ENCODE peak calls at places on chromosomes 5 and 9, in seven cellular contexts. S is NT2/D1, R is substantia nigra, G is HCT116, W is GDM1, Q is T1000, V is NCI-H446. A is an unnamed sample.

GRCh38 chr9:128836509-128837145 is 7.0 kb upstream of the SPOUT1 start:
- DNase-seq in R (no peak), V (no peak), G (no peak), Q (no peak), W (no peak), S (no peak), A (no peak)

GRCh38 chr9:20981486-20981885 is 50.0 kb downstream of the HACD4 start:
- DNase-seq in G (no peak), V (peak; percentile 67), S (no peak), R (no peak), W (no peak), Q (no peak), A (no peak)

GRCh38 chr5:171773106-171773505 is 12.5 kb upstream of the SMIM23 start:
- DNase-seq in R (no peak), S (no peak), W (no peak), V (no peak), G (no peak), Q (no peak), A (no peak)

GRCh38 chr5:91397791-91398190 is 14.7 kb upstream of the ARRDC3 start:
- DNase-seq in V (no peak), G (no peak), S (no peak), Q (no peak), R (no peak), W (no peak), A (no peak)

GRCh38 chr5:97550164-97550563 is 367.1 kb upstream of the RIOK2 start:
- DNase-seq in W (no peak), S (peak; percentile 18), Q (no peak), V (no peak), R (no peak), G (no peak), A (no peak)

GRCh38 chr9:127598839-127599549 is 13.1 kb upstream of the STXBP1 start:
- DNase-seq in R (no peak), Q (peak; percentile 10), V (no peak), G (no peak), W (no peak), S (no peak), A (no peak)

GRCh38 chr9:77826621-77827020 is 178.5 kb upstream of the GNA14 start:
- DNase-seq in Q (no peak), G (no peak), V (no peak), S (no peak), R (no peak), W (no peak), A (no peak)

GRCh38 chr5:36600847-36601527 is 5.4 kb upstream of the SLC1A3 start:
- DNase-seq in Q (no peak), V (no peak), W (no peak), S (no peak), R (no peak), G (no peak), A (no peak)

GRCh38 chr5:151905639-151906038 is 19.0 kb downstream of the GLRA1 start:
- DNase-seq in Q (no peak), S (no peak), W (no peak), G (no peak), R (no peak), V (no peak), A (no peak)

GRCh38 chr5:178329331-178329730 is 96.7 kb upstream of the PHYKPL start:
- DNase-seq in G (no peak), S (no peak), W (no peak), R (no peak), Q (no peak), V (no peak), A (no peak)

GRCh38 chr5:172266676-172267092 is 16.9 kb downstream of the UBTD2 start:
- DNase-seq in W (no peak), R (no peak), S (no peak), V (peak; percentile 32), Q (no peak), G (no peak), A (no peak)

GRCh38 chr5:10726913-10727517 is 34.0 kb downstream of the DAP start:
- DNase-seq in S (no peak), R (no peak), Q (no peak), V (no peak), W (no peak), G (no peak), A (no peak)

GRCh38 chr5:6181871-6182270 is 196.5 kb downstream of the MED10 start:
- DNase-seq in S (no peak), Q (no peak), R (no peak), W (no peak), V (no peak), G (no peak), A (no peak)

GRCh38 chr5:103454774-103455173 is 107.8 kb downstream of the NUDT12 start:
- DNase-seq in G (no peak), S (no peak), Q (no peak), W (no peak), V (no peak), R (no peak), A (no peak)

GRCh38 chr5:178432421-178433272 is 157.5 kb downstream of the COL23A1 start:
- DNase-seq in S (no peak), V (no peak), R (no peak), G (no peak), Q (no peak), W (no peak), A (no peak)

GRCh38 chr9:4700093-4700492 is 20.7 kb downstream of the CDC37L1 start:
- DNase-seq in G (no peak), R (no peak), W (no peak), S (no peak), Q (no peak), V (no peak), A (no peak)

GRCh38 chr5:64207978-64208377 is 42.3 kb downstream of the RNF180 start:
- DNase-seq in S (no peak), R (no peak), V (peak; percentile 10), Q (no peak), W (no peak), G (no peak), A (no peak)

GRCh38 chr5:42349163-42349562 is 74.1 kb upstream of the GHR start:
- DNase-seq in W (no peak), R (no peak), S (no peak), Q (no peak), G (no peak), V (no peak), A (no peak)

GRCh38 chr9:133306242-133307194 is 29.5 kb downstream of the SURF6 start:
- DNase-seq in V (no peak), S (no peak), W (no peak), G (no peak), Q (no peak), R (no peak), A (no peak)

GRCh38 chr9:134482226-134482625 is 156.0 kb downstream of the RXRA start:
- DNase-seq in V (no peak), R (no peak), G (no peak), S (no peak), Q (no peak), W (no peak), A (no peak)

GRCh38 chr5:44389410-44389879 is at the start of gene FGF10:
- DNase-seq in V (peak; percentile 41), W (no peak), R (no peak), S (peak; percentile 48), G (no peak), Q (no peak), A (no peak)

A was measured in caudate nucleus.